ENCODE peak calls at places on chromosomes 13 and 19, in four cellular contexts. One of them, this sample, is unnamed.
A peak's percentile ranks its signal among the peaks of the same experiment; 100 is the strongest.

GRCh38 chr13:46596501-46596900 is 43.5 kb downstream of the LRCH1 start:
- DNase-seq in stimulated activated CD8-positive, alpha-beta memory T cell treated with anti-CD3 and anti-CD28 coated beads, Interleukin-7, amount 100 ng/mL, for 48 hours: no peak
- DNase-seq in epithelial cell of esophagus: no peak
- DNase-seq in frontal cortex: no peak
- DNase-seq in this sample: no peak

GRCh38 chr13:94886191-94886590 is 173.8 kb upstream of the SOX21 start:
- DNase-seq in frontal cortex: no peak
- DNase-seq in epithelial cell of esophagus: no peak
- DNase-seq in stimulated activated CD8-positive, alpha-beta memory T cell treated with anti-CD3 and anti-CD28 coated beads, Interleukin-7, amount 100 ng/mL, for 48 hours: no peak
- DNase-seq in this sample: no peak

GRCh38 chr19:17739121-17739875 is 12.0 kb upstream of the FCHO1 start:
- DNase-seq in epithelial cell of esophagus: no peak
- DNase-seq in stimulated activated CD8-positive, alpha-beta memory T cell treated with anti-CD3 and anti-CD28 coated beads, Interleukin-7, amount 100 ng/mL, for 48 hours: no peak
- DNase-seq in frontal cortex: no peak
- DNase-seq in this sample: peak; percentile 40

GRCh38 chr13:106851251-106851650 is 283.3 kb upstream of the ARGLU1 start:
- DNase-seq in epithelial cell of esophagus: peak; percentile 36
- DNase-seq in stimulated activated CD8-positive, alpha-beta memory T cell treated with anti-CD3 and anti-CD28 coated beads, Interleukin-7, amount 100 ng/mL, for 48 hours: no peak
- DNase-seq in frontal cortex: no peak
- DNase-seq in this sample: no peak

GRCh38 chr19:48913114-48913513 is 13.0 kb downstream of the NUCB1 start:
- DNase-seq in epithelial cell of esophagus: no peak
- DNase-seq in stimulated activated CD8-positive, alpha-beta memory T cell treated with anti-CD3 and anti-CD28 coated beads, Interleukin-7, amount 100 ng/mL, for 48 hours: no peak
- DNase-seq in frontal cortex: no peak
- DNase-seq in this sample: no peak

GRCh38 chr13:80783926-80784325 is 443.0 kb upstream of the SPRY2 start:
- DNase-seq in frontal cortex: no peak
- DNase-seq in epithelial cell of esophagus: no peak
- DNase-seq in stimulated activated CD8-positive, alpha-beta memory T cell treated with anti-CD3 and anti-CD28 coated beads, Interleukin-7, amount 100 ng/mL, for 48 hours: no peak
- DNase-seq in this sample: no peak

GRCh38 chr19:38264486-38265212 is at the start of gene SPINT2:
- DNase-seq in stimulated activated CD8-positive, alpha-beta memory T cell treated with anti-CD3 and anti-CD28 coated beads, Interleukin-7, amount 100 ng/mL, for 48 hours: no peak
- DNase-seq in frontal cortex: no peak
- DNase-seq in epithelial cell of esophagus: no peak
- DNase-seq in this sample: no peak

GRCh38 chr19:39413903-39414608 is 1.6 kb downstream of the PLEKHG2 start:
- DNase-seq in frontal cortex: no peak
- DNase-seq in stimulated activated CD8-positive, alpha-beta memory T cell treated with anti-CD3 and anti-CD28 coated beads, Interleukin-7, amount 100 ng/mL, for 48 hours: no peak
- DNase-seq in epithelial cell of esophagus: no peak
- DNase-seq in this sample: no peak

GRCh38 chr13:101655435-101655834 is 203.0 kb downstream of the ITGBL1 start:
- DNase-seq in epithelial cell of esophagus: no peak
- DNase-seq in stimulated activated CD8-positive, alpha-beta memory T cell treated with anti-CD3 and anti-CD28 coated beads, Interleukin-7, amount 100 ng/mL, for 48 hours: no peak
- DNase-seq in frontal cortex: no peak
- DNase-seq in this sample: peak; percentile 9

GRCh38 chr19:34732548-34733255 is 1.3 kb upstream of the ZNF181 start:
- DNase-seq in epithelial cell of esophagus: no peak
- DNase-seq in frontal cortex: no peak
- DNase-seq in stimulated activated CD8-positive, alpha-beta memory T cell treated with anti-CD3 and anti-CD28 coated beads, Interleukin-7, amount 100 ng/mL, for 48 hours: no peak
- DNase-seq in this sample: no peak